ENCODE peak calls at places on chromosomes 11 and 22, in six cellular contexts. W is fibroblast of lung, X is prostate gland, D is upper lobe of right lung, V is HepG2, L is IMR-90. C is an unnamed sample. For H3K4me1, the result is how much of the 10 kb centered on the place peaks cover.

GRCh38 chr11:34427171-34427805 is 11.4 kb upstream of the CAT start:
- DNase-seq in W (peak), X (no peak), D (no peak), V (peak), L (peak), C (peak)

GRCh38 chr11:123306531-123306930 is 111.5 kb upstream of the CLMP start:
- DNase-seq in W (no peak), X (no peak), D (no peak), V (no peak), L (no peak), C (no peak)

GRCh38 chr22:46590334-46590733 is 29.9 kb upstream of the GRAMD4 start:
- DNase-seq in W (no peak), X (no peak), D (peak), V (no peak), L (no peak), C (no peak)

GRCh38 chr22:50015451-50016307 is 3.1 kb upstream of the IL17REL start:
- DNase-seq in W (no peak), X (no peak), D (peak), V (no peak), L (no peak), C (no peak)

GRCh38 chr22:25060522-25061071 is 108.1 kb downstream of the KIAA1671 start:
- DNase-seq in W (no peak), X (no peak), D (no peak), V (no peak), L (no peak), C (no peak)

GRCh38 chr11:134346976-134347350 is 15.2 kb downstream of the GLB1L2 start:
- DNase-seq in W (no peak), X (no peak), D (no peak), V (no peak), L (no peak), C (no peak)

GRCh38 chr11:37830532-37830931 is 1232.5 kb upstream of the RAG2 start:
- DNase-seq in W (no peak), X (no peak), D (no peak), V (no peak), L (no peak), C (no peak)

GRCh38 chr11:69304686-69305085 is 10.7 kb downstream of the MYEOV start:
- DNase-seq in W (no peak), X (no peak), D (no peak), V (no peak), L (no peak), C (no peak)

GRCh38 chr11:10350341-10350740 is 45.5 kb downstream of the ADM start:
- DNase-seq in W (peak), X (no peak), D (no peak), V (peak), L (peak), C (peak)

GRCh38 chr11:88175004-88175706 is at the start of gene RAB38:
- DNase-seq in W (peak), X (peak), D (peak), V (no peak), L (peak), C (peak)

GRCh38 chr11:97739892-97740782 is 1280.6 kb upstream of the CNTN5 start:
- DNase-seq in W (peak), X (no peak), D (no peak), V (peak), L (peak), C (no peak)

GRCh38 chr11:8019671-8020597 is 32.8 kb downstream of the EIF3F start:
- DNase-seq in W (peak), X (no peak), D (peak), V (no peak), L (peak), C (no peak)

GRCh38 chr11:117633976-117634755 is 162.8 kb downstream of the DSCAML1 start:
- DNase-seq in W (no peak), X (no peak), D (no peak), V (no peak), L (no peak), C (no peak)

DNA sequence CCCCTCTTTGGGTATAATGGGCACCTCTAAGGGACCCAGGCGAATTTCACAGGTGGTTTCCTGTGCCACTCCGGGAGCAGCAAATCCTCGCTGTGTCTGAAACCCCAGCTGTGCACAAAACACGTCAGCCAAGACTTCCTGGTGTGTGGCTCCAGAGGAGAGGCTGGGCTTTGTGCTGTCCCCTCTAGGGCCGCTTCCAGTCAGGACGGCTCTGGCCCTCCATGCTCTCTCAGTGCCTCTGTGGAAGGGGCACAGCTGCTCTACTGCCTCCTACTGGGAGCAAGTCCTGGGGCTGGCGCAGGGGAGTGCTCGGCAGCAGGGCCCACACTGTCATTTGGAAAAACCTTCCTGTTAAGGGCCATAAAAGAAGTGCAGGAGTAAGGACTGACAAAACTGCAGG is 23.7 kb upstream of the ARFGAP3 start:
- DNase-seq in W (no peak), X (no peak), D (no peak), V (no peak), L (no peak), C (no peak)
- TF ChIP-seq CTCF in W (no peak), X (no peak), D (no peak), V (peak), L (no peak), C (no peak)

DNA sequence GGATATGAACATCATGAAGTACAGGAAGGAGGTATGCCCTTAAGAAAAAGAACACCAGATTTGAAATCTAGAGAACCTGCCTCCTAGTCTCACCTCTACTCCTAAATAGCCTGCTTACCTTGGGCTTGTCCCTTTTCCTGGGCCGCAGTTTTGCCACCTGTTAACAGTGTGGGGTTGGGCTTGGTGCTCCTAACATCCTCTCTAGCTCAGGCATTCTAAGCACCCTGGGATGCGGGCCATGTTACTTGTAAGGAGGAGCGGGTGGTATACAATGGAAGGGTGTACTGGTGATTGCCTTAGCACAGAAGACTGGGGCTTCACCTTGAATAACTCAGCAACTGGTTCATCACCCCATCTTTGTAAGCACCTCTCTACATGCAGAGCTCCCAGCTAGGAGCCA is 48.7 kb downstream of the TIMP3 start:
- DNase-seq in W (no peak), X (no peak), D (no peak), V (no peak), L (no peak), C (no peak)
- H3K4me1 ChIP-seq in W (under half), X (under half), D (half or more), V (under half), L (under half), C (under half)

DNA sequence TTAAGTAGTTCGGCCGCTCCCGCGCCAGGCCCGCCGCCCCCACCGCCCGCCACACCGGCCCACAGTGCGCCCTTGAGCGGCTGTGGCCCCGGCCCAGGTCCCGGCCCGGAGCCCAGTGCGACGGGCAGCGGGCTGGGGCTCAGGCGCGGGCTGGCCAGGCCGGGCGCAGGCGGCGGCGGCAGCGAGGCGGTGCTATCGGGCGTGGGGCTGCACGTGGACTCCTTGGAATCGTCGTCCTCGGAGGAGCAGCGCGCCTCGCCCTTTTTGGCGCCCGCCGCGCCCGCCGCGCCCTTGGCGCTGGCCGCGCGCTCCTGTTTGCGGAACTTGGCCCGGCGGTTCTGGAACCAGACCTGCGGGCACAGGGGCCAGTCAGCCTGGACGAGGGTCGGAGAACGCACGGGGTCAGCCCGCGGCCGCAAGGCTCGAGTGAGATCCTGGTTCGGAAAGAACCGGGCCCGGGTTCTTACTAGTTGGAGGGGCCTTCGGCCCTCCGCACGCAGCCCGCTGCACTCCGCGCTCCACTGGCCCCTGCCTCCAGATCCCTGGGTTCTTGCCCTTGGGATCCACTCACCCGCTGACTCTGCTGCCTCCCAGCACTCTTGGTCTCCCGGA is 4.0 kb downstream of the PHOX2A start:
- DNase-seq in W (peak), X (peak), D (peak), V (no peak), L (no peak), C (peak)
- H3K4me3 ChIP-seq in W (peak), X (peak), D (peak), V (no peak), L (no peak), C (peak)

DNA sequence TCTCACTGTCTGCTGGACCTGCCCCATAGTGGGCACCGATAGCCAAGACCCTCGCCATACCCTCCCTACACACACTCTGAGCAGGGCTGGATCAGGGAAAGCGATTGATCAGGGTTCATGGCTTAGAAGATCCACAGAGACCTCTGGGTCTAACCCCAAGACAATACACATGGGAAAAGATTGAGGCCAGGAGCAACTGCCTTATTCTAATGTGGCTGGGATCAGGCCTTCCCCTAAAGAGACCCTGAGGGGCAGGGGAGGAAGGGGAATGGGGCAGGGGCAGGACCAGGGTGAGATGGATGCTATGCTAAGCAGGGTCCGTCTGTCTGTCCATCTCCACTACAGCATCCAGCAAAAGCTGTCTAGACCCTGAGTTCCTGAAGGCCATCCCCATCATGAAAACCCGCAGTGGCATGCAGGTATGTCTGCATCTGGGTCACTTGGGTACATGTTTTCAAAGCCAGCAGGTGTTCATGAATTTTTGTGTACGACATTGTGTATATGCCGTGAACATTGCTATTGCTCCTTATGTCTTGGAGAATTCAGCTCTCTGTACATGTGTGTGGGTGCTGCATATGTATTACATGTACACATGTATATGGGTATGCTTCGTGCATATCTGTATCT is 15.3 kb upstream of the RELT start:
- DNase-seq in W (no peak), X (no peak), D (no peak), V (no peak), L (no peak), C (no peak)
- TF ChIP-seq CTCF in W (no peak), X (no peak), D (no peak), V (no peak), L (no peak), C (no peak)